ENCODE peak calls at places on chromosomes 4 and X, in six cellular contexts. I, T, U, K, N and B are unnamed samples.
A peak's percentile ranks its signal among the peaks of the same experiment; 100 is the strongest.

GRCh38 chr4:92501456-92501855 is 197.7 kb downstream of the GRID2 start:
- DNase-seq in I (no peak), U (no peak), K (no peak), N (no peak), T (no peak), B (no peak)

GRCh38 chrX:24619647-24620046 is 27.5 kb downstream of the PCYT1B start:
- DNase-seq in K (no peak), I (no peak), N (no peak), U (peak; percentile 65), T (no peak), B (peak; percentile 27)

GRCh38 chr4:126192506-126192905 is 877.8 kb downstream of the FAT4 start:
- DNase-seq in T (no peak), U (no peak), N (no peak), K (no peak), I (no peak), B (no peak)

GRCh38 chrX:21509912-21510311 is 135.7 kb downstream of the CNKSR2 start:
- DNase-seq in K (no peak), I (no peak), T (no peak), U (peak; percentile 30), N (no peak), B (no peak)

GRCh38 chr4:32876546-32876945 is 2156.4 kb downstream of the PCDH7 start:
- DNase-seq in I (no peak), U (no peak), K (no peak), N (no peak), T (no peak), B (no peak)

GRCh38 chr4:151471728-151472127 is 62.8 kb downstream of the FHIP1A start:
- DNase-seq in K (no peak), N (no peak), T (no peak), I (no peak), U (no peak), B (no peak)

GRCh38 chrX:53716328-53717088 is 30.0 kb upstream of the HUWE1 start:
- DNase-seq in N (no peak), T (no peak), K (no peak), U (peak; percentile 46), I (no peak), B (no peak)

GRCh38 chr4:10554694-10555093 is 97.5 kb upstream of the ZNF518B start:
- DNase-seq in K (no peak), T (peak; percentile 81), U (peak; percentile 67), I (no peak), N (peak; percentile 69), B (peak; percentile 48)

GRCh38 chr4:125125256-125125655 is 189.5 kb upstream of the FAT4 start:
- DNase-seq in K (no peak), U (peak; percentile 7), I (no peak), N (peak; percentile 30), T (peak; percentile 35), B (no peak)

GRCh38 chrX:53048169-53049126 is at the start of gene GPR173:
- DNase-seq in T (peak; percentile 57), N (peak; percentile 74), U (peak; percentile 67), I (no peak), K (peak; percentile 88), B (peak; percentile 74)

GRCh38 chr4:8410641-8411271 is 29.8 kb downstream of the ACOX3 start:
- DNase-seq in U (peak; percentile 47), I (no peak), K (no peak), T (peak; percentile 89), N (peak; percentile 83), B (peak; percentile 89)

GRCh38 chr4:140252742-140253555 is 99.0 kb upstream of the MAML3 start:
- DNase-seq in T (peak; percentile 74), K (peak; percentile 91), U (peak; percentile 72), I (no peak), N (peak; percentile 88), B (peak; percentile 92)

GRCh38 chr4:71004281-71004851 is 10.9 kb downstream of the DCK start:
- DNase-seq in K (no peak), N (peak; percentile 61), I (no peak), T (peak; percentile 46), U (no peak), B (peak; percentile 36)

GRCh38 chr4:15043226-15043625 is 40.9 kb downstream of the CPEB2 start:
- DNase-seq in U (no peak), K (no peak), T (peak; percentile 27), I (no peak), N (peak; percentile 9), B (no peak)

GRCh38 chr4:119678761-119679160 is 50.2 kb upstream of the PDE5A start:
- DNase-seq in N (no peak), U (peak; percentile 48), K (no peak), I (no peak), T (no peak), B (no peak)

GRCh38 chr4:38008493-38009120 is 48.4 kb downstream of the PTTG2 start:
- DNase-seq in I (no peak), U (no peak), N (no peak), K (no peak), T (no peak), B (no peak)

GRCh38 chrX:82127228-82128123 is 925.6 kb downstream of the SH3BGRL start:
- DNase-seq in K (no peak), T (no peak), I (no peak), U (no peak), N (no peak), B (no peak)

GRCh38 chr4:8353912-8354453 is 84.4 kb downstream of the HTRA3 start:
- DNase-seq in U (peak; percentile 22), N (no peak), K (no peak), I (no peak), T (no peak), B (peak; percentile 5)

GRCh38 chrX:3420316-3420715 is 73.9 kb upstream of the MXRA5 start:
- DNase-seq in K (no peak), U (no peak), T (no peak), N (no peak), I (no peak), B (no peak)

GRCh38 chr4:39846135-39846534 is 131.6 kb downstream of the PDS5A start:
- DNase-seq in U (peak; percentile 53), I (no peak), K (no peak), N (no peak), T (no peak), B (no peak)

DNA sequence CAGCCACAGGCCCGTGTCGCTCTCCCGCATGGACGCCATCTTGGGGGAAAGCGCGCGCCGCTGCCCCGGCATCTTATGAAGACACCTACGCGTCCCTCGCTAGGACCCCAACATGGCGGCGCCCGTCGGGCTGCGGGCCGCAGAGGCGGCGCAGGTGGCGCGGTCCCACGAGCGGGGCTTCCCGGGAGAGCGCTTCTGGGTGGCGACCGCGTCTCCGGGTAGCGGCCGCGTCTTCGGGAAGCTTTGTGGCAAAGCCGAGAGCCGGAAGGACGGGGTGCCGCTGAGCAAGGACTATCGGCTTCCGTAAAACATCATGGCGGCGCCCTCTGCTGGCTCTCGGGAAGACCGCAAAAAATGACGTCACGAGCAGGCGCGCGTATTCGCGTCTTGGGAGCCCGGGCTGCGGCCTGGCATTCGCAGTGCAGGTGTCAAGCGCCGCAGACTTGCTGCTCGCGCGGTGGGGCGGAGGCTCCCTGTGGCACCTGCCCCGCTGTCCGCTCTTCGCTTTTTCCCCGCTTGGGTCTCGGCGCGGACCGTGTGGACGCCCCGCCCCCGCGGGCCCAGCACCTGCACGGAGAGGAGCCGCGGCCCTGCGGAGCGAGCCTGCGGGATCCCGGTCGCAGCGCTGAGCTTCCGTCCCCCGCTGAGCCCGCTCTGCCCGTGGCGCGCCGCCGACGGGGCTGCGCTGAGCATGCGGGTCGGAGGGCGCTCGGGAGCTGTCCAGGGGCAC is at the start of gene NELFA:
- DNase-seq in K (peak; percentile 97), N (peak; percentile 99), U (peak; percentile 90), I (peak; percentile 61), T (peak; percentile 99), B (peak; percentile 95)
- TF ChIP-seq CTCF in K (peak; percentile 58), N (peak; percentile 50), U (peak; percentile 27), I (no peak), T (peak; percentile 31), B (peak; percentile 68)

DNA sequence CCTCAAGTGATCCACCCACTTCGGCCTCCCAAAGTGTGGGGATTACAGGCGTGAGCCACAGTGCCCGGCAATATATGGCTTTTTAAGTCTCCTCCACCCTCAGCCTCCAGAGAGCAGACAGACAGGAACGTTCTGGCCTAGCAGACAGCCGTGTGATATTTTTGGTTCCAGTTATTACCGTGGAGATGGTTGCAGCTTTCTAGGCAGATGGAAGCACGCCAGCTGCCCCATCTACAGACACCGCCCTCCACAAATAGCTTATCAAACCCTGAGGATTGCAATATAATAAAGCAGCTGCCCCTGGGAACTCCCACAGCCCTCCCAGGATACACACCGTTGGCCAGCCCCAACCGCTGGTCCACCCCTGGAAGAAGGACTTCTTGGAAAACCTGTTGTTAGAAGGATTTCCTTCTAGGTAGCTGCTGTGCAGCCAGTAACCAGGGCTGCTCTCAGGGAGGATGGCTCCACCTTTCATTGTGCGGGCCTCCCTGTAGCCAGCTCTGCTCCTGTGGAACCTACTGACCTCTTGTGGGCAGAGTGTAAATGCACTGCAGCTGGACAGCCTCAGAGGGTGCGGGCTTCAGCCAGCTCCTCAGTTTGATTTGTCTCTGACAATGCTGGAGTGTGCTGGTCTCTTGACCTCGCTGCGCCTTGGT is 44.0 kb downstream of the SLC25A5 start:
- DNase-seq in T (peak; percentile 82), K (no peak), U (peak; percentile 68), N (peak; percentile 82), I (no peak), B (peak; percentile 65)
- TF ChIP-seq CTCF in T (peak; percentile 90), K (peak; percentile 74), U (peak; percentile 70), N (peak; percentile 63), I (peak; percentile 76), B (peak; percentile 37)

GRCh38 chrX:120514236-120514635 is 45.1 kb upstream of the LAMP2 start:
- DNase-seq in I (no peak), N (peak; percentile 8), U (peak; percentile 42), T (peak; percentile 49), K (no peak), B (no peak)
- TF ChIP-seq CTCF in I (peak; percentile 58), N (peak; percentile 41), U (peak; percentile 46), T (peak; percentile 58), K (peak; percentile 43), B (no peak)

GRCh38 chrX:11562570-11562969 is 103.2 kb downstream of the ARHGAP6 start:
- DNase-seq in N (no peak), K (no peak), T (no peak), I (no peak), U (no peak), B (no peak)
- TF ChIP-seq CTCF in N (no peak), K (no peak), T (no peak), I (no peak), U (no peak), B (no peak)

GRCh38 chrX:14073158-14073557 is 43.5 kb upstream of the GEMIN8 start:
- DNase-seq in I (no peak), N (no peak), T (no peak), K (no peak), U (peak; percentile 25), B (no peak)
- TF ChIP-seq CTCF in I (no peak), N (no peak), T (no peak), K (no peak), U (no peak), B (no peak)

GRCh38 chr4:133084421-133084820 is 64.7 kb upstream of the PCDH10 start:
- DNase-seq in U (no peak), N (no peak), I (no peak), T (no peak), K (no peak), B (no peak)

DNA sequence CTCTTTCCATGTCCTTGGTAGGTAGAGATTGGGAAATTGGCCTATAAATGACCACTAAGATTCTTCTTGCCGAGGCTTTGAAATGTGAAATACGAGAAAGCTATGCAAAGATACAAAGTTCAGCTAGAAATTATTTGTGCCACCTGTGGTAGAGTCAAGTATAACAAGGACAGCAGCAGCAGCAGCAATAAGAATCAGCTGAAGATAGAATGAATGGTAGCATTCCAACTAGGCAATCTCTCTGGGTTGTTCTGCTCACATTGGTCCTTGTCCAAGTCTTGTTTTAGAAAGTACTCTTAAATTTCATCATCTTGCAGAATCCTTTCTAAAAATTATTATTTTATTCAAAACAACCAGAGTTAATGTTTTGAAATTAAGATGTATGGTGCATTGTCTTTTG is 67.8 kb upstream of the PCDH10 start:
- DNase-seq in T (peak; percentile 24), U (no peak), K (no peak), N (no peak), I (no peak), B (no peak)
- TF ChIP-seq CTCF in T (no peak), U (no peak), K (no peak), N (no peak), I (no peak), B (no peak)